ENCODE peak calls at places on chromosomes 6 and 20, in six cellular contexts. H is heart left ventricle; M is CD8-positive, alpha-beta T cell; Q is heart right ventricle; Y is left lung; A is body of pancreas. G is an unnamed sample.

GRCh38 chr6:79605061-79605460 is 26.1 kb upstream of the SH3BGRL2 start:
- ATAC-seq in A (no peak), Q (no peak), M (no peak), H (no peak), Y (no peak), G (no peak)

GRCh38 chr6:20943922-20944321 is 409.7 kb downstream of the CDKAL1 start:
- ATAC-seq in Q (no peak), M (no peak), A (no peak), Y (no peak), H (no peak), G (no peak)

GRCh38 chr20:50221501-50222323 is 31.1 kb downstream of the CEBPB start:
- ATAC-seq in A (no peak), Q (no peak), M (no peak), H (no peak), Y (peak; percentile 34), G (no peak)

GRCh38 chr20:5827098-5827853 is 77.1 kb downstream of the SHLD1 start:
- ATAC-seq in M (no peak), H (peak; percentile 74), A (no peak), Q (peak; percentile 84), Y (no peak), G (no peak)

GRCh38 chr6:168637853-168638252 is 196.9 kb downstream of the SMOC2 start:
- ATAC-seq in Q (no peak), H (no peak), Y (no peak), M (no peak), A (no peak), G (no peak)

GRCh38 chr6:167573461-167574215 is 248.8 kb downstream of the TTLL2 start:
- ATAC-seq in M (no peak), Y (peak; percentile 26), H (peak; percentile 13), A (peak; percentile 22), Q (no peak), G (peak; percentile 74)

GRCh38 chr6:16654703-16655102 is 106.6 kb downstream of the ATXN1 start:
- ATAC-seq in Q (no peak), M (peak; percentile 49), A (no peak), Y (no peak), H (no peak), G (no peak)

GRCh38 chr20:62652894-62653305 is 10.6 kb downstream of the SLCO4A1 start:
- ATAC-seq in Y (no peak), Q (no peak), H (no peak), A (no peak), M (no peak), G (no peak)

GRCh38 chr20:44188752-44189151 is 1.8 kb upstream of the JPH2 start:
- ATAC-seq in M (no peak), Y (peak; percentile 15), Q (no peak), A (no peak), H (no peak), G (peak; percentile 60)

GRCh38 chr6:31720196-31720770 is 1.3 kb downstream of the LY6G6C start:
- ATAC-seq in Y (no peak), Q (no peak), M (no peak), H (no peak), A (no peak), G (no peak)

GRCh38 chr20:33702861-33703260 is 16.7 kb upstream of the E2F1 start:
- ATAC-seq in Y (peak; percentile 69), A (no peak), M (no peak), H (peak; percentile 96), Q (peak; percentile 96), G (no peak)

GRCh38 chr6:35730745-35731413 is 6.0 kb upstream of the ARMC12 start:
- ATAC-seq in H (no peak), Y (no peak), M (peak; percentile 1), Q (no peak), A (no peak), G (no peak)

GRCh38 chr20:2692036-2692885 is at the start of gene EBF4:
- ATAC-seq in Q (peak; percentile 49), A (peak; percentile 76), M (peak; percentile 8), Y (peak; percentile 63), H (peak; percentile 55), G (peak; percentile 84)

GRCh38 chr20:34322267-34323105 is 19.3 kb upstream of the AHCY start:
- ATAC-seq in M (no peak), A (no peak), Y (no peak), Q (no peak), H (no peak), G (no peak)

GRCh38 chr6:153613719-153614455 is 425.2 kb upstream of the OPRM1 start:
- ATAC-seq in H (peak; percentile 79), M (no peak), Y (no peak), Q (peak; percentile 68), A (peak; percentile 33), G (no peak)

GRCh38 chr20:45301824-45302251 is 4.8 kb upstream of the RBPJL start:
- ATAC-seq in Q (no peak), H (no peak), A (no peak), M (no peak), Y (no peak), G (no peak)

GRCh38 chr6:154479388-154480143 is 30.9 kb downstream of the CNKSR3 start:
- ATAC-seq in Q (no peak), A (no peak), H (no peak), M (no peak), Y (no peak), G (no peak)

GRCh38 chr6:73803562-73804221 is 107.7 kb downstream of the CD109 start:
- ATAC-seq in Q (no peak), M (no peak), A (no peak), Y (peak; percentile 65), H (no peak), G (no peak)
- H3K27ac ChIP-seq in Q (no peak overlapping the region), M (no peak overlapping the region), A (no peak overlapping the region), Y (no peak overlapping the region), H (no peak overlapping the region), G (no peak overlapping the region)

DNA sequence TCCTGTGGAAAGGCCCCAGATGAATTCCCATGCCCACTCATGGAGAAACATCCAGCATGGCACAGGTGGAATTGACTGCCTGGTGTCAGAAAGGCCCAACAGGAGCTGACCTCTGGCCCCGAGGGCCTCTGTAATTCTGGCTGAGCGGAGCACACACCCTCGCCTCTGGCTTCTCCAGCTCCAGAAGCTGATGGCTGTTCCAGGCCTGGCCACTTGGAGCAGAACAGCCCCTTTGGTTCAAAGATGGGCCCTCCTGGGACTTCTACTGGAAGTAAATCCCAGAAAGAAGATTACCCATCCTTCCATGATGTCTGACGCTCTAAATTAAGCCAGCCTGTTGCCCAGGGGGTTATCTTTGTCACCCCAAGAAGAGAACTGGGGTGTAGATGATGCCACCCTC is 275.1 kb upstream of the CDH4 start:
- ATAC-seq in A (no peak), Y (no peak), Q (no peak), H (no peak), M (no peak), G (no peak)
- H3K4me1 ChIP-seq in A (no peaks in the 10 kb centered on the region), Y (no peaks in the 10 kb centered on the region), Q (no peaks in the 10 kb centered on the region), H (no peaks in the 10 kb centered on the region), M (no peaks in the 10 kb centered on the region), G (peaks cover 11% of the 10 kb centered on the region)

GRCh38 chr6:3526962-3527796 is 70.3 kb upstream of the SLC22A23 start:
- ATAC-seq in M (no peak), H (no peak), A (peak; percentile 24), Q (no peak), Y (peak; percentile 44), G (no peak)
- TF ChIP-seq CTCF in M (no peak), H (no peak), A (no peak), Q (no peak), Y (no peak), G (no peak)

GRCh38 chr20:47243906-47244305 is 112.6 kb downstream of the ZMYND8 start:
- ATAC-seq in H (no peak), Q (no peak), A (no peak), M (no peak), Y (no peak), G (no peak)
- H3K27ac ChIP-seq in H (no peak overlapping the region), Q (no peak overlapping the region), A (no peak overlapping the region), M (no peak overlapping the region), Y (no peak overlapping the region), G (no peak overlapping the region)

DNA sequence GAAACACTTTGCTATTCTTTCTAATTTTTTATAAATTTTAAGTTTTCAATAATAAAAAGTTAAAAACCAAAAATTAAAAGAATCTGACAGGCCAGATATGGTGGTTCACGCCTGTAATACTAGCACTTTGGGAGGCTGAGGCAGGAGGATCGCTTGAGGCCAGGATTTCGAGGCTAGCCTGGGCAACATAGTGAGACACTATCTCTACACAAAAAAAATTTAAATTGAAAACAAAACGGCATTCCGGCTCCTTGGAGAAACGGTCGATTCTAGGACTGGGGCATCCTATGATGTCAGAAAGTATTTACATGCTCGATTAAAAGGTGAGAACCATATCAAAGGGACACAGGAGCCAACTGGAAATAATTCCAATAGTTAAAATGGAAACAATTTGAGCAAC is 21.1 kb downstream of the HLA-E start:
- ATAC-seq in M (no peak), A (no peak), Y (no peak), H (no peak), Q (no peak), G (no peak)
- H3K4me1 ChIP-seq in M (peaks cover 73% of the 10 kb centered on the region), A (no peaks in the 10 kb centered on the region), Y (no peaks in the 10 kb centered on the region), H (no peaks in the 10 kb centered on the region), Q (no peaks in the 10 kb centered on the region), G (no peaks in the 10 kb centered on the region)